ENCODE peak calls at places on chromosomes 7 and 10, in eight cellular contexts. D is AG04450; W is naive thymus-derived CD8-positive, alpha-beta T cell; M is PC-9; K is neural crest cell; S is lower lobe of right lung; P is NCI-H1436; N is anterior cingulate cortex. E is an unnamed sample.

GRCh38 chr7:51029586-51030230 is 247.0 kb upstream of the GRB10 start:
- DNase-seq in K (no peak), P (no peak), W (no peak), D (peak), S (no peak), N (no peak), M (no peak), E (no peak)

GRCh38 chr7:110929514-110930258 is 161.2 kb upstream of the LRRN3 start:
- DNase-seq in M (no peak), P (no peak), N (no peak), S (no peak), K (no peak), W (no peak), D (no peak), E (no peak)

GRCh38 chr7:1973321-1974251 is 259.2 kb downstream of the MAD1L1 start:
- DNase-seq in D (no peak), N (no peak), K (no peak), S (peak), M (no peak), P (no peak), W (no peak), E (no peak)

GRCh38 chr7:146076344-146076743 is 40.3 kb upstream of the CNTNAP2 start:
- DNase-seq in M (no peak), D (no peak), N (no peak), K (no peak), W (no peak), S (no peak), P (no peak), E (no peak)

GRCh38 chr10:86411281-86411841 is 44.8 kb upstream of the GRID1 start:
- DNase-seq in N (no peak), K (no peak), W (no peak), M (no peak), D (peak), S (no peak), P (no peak), E (no peak)

GRCh38 chr7:139704308-139704879 is 73.4 kb downstream of the HIPK2 start:
- DNase-seq in D (no peak), S (no peak), N (no peak), W (no peak), P (no peak), M (no peak), K (no peak), E (no peak)

GRCh38 chr10:46048152-46048551 is 2.1 kb upstream of the MSMB start:
- DNase-seq in P (no peak), W (no peak), N (no peak), K (no peak), S (no peak), M (peak), D (no peak), E (no peak)

GRCh38 chr7:41206267-41206666 is 496.6 kb downstream of the INHBA start:
- DNase-seq in P (no peak), S (no peak), N (no peak), W (no peak), D (no peak), M (no peak), K (no peak), E (no peak)

GRCh38 chr7:129434846-129435318 is 650 bp downstream of the STRIP2 start:
- DNase-seq in N (no peak), D (no peak), P (no peak), M (peak), W (no peak), K (no peak), S (no peak), E (no peak)

GRCh38 chr10:119973261-119973660 is 80.7 kb downstream of the SEC23IP start:
- DNase-seq in P (no peak), N (no peak), W (no peak), K (no peak), D (no peak), M (no peak), S (no peak), E (no peak)

GRCh38 chr7:36607206-36607515 is 117.1 kb downstream of the AOAH start:
- DNase-seq in D (no peak), M (no peak), N (no peak), W (no peak), K (no peak), S (no peak), P (peak), E (no peak)

GRCh38 chr7:17530741-17531417 is 232.4 kb downstream of the AHR start:
- DNase-seq in S (no peak), N (no peak), W (no peak), D (no peak), M (no peak), P (no peak), K (no peak), E (no peak)

GRCh38 chr7:102063736-102064135 is 222.9 kb upstream of the SH2B2 start:
- DNase-seq in W (no peak), M (peak), N (no peak), P (no peak), S (peak), K (no peak), D (peak), E (no peak)

GRCh38 chr10:69278446-69278963 is at the start of gene HK1:
- DNase-seq in N (no peak), S (no peak), W (no peak), P (no peak), M (no peak), D (no peak), K (no peak), E (no peak)

GRCh38 chr10:70849582-70850016 is 33.9 kb downstream of the SGPL1 start:
- DNase-seq in M (peak), N (no peak), P (no peak), W (no peak), K (no peak), D (peak), S (no peak), E (no peak)

GRCh38 chr10:128064615-128065580 is 61.3 kb downstream of the MKI67 start:
- DNase-seq in W (peak), P (no peak), K (no peak), M (no peak), N (peak), D (no peak), S (peak), E (peak)

GRCh38 chr10:128498746-128499145 is 372.5 kb upstream of the MKI67 start:
- DNase-seq in M (no peak), K (no peak), N (no peak), D (no peak), W (no peak), S (no peak), P (peak), E (no peak)

GRCh38 chr10:359093-359492 is 223.8 kb downstream of the ZMYND11 start:
- DNase-seq in P (no peak), N (peak), D (no peak), M (no peak), S (no peak), K (no peak), W (no peak), E (no peak)

GRCh38 chr7:108537229-108537628 is 11.3 kb upstream of the PNPLA8 start:
- DNase-seq in P (no peak), W (no peak), M (no peak), S (no peak), K (no peak), N (no peak), D (no peak), E (no peak)

GRCh38 chr10:24469993-24470392 is 253.7 kb downstream of the ARHGAP21 start:
- DNase-seq in S (no peak), N (no peak), W (no peak), M (no peak), P (no peak), D (no peak), K (no peak), E (no peak)

GRCh38 chr10:106535304-106535964 is 629.1 kb downstream of the SORCS1 start:
- DNase-seq in W (no peak), P (no peak), M (no peak), D (no peak), K (no peak), N (no peak), S (no peak), E (no peak)

GRCh38 chr7:119271147-119271779 is 1001.7 kb upstream of the KCND2 start:
- DNase-seq in K (no peak), W (no peak), S (no peak), P (no peak), N (no peak), D (no peak), M (no peak), E (no peak)

GRCh38 chr10:88987243-88987726 is 3.3 kb upstream of the FAS start:
- DNase-seq in N (no peak), M (no peak), D (no peak), S (no peak), P (no peak), K (no peak), W (no peak), E (no peak)

GRCh38 chr10:126528320-126528835 is 140.1 kb upstream of the ADAM12 start:
- DNase-seq in D (no peak), P (no peak), S (no peak), K (no peak), N (no peak), W (no peak), M (no peak), E (no peak)

GRCh38 chr7:54917613-54918406 is 101.0 kb upstream of the EGFR start:
- DNase-seq in P (no peak), W (no peak), N (no peak), D (no peak), K (no peak), S (no peak), M (no peak), E (no peak)

GRCh38 chr7:112157072-112157471 is 49.1 kb downstream of the DOCK4 start:
- DNase-seq in D (no peak), M (no peak), W (no peak), S (no peak), N (no peak), K (no peak), P (no peak), E (no peak)

GRCh38 chr10:124349231-124349992 is 69.3 kb downstream of the OAT start:
- DNase-seq in D (no peak), W (no peak), N (no peak), S (no peak), K (no peak), M (no peak), P (no peak), E (no peak)

GRCh38 chr7:152411389-152411788 is 24.4 kb downstream of the KMT2C start:
- DNase-seq in K (no peak), W (no peak), P (no peak), S (no peak), N (no peak), D (no peak), M (no peak), E (no peak)

GRCh38 chr10:32104181-32104580 is 48.0 kb upstream of the KIF5B start:
- DNase-seq in M (no peak), D (no peak), W (no peak), K (no peak), N (no peak), S (no peak), P (no peak), E (no peak)

GRCh38 chr7:46786221-46786951 is 795.5 kb downstream of the TNS3 start:
- DNase-seq in P (no peak), N (no peak), M (peak), W (no peak), D (no peak), S (no peak), K (no peak), E (no peak)

GRCh38 chr7:131147604-131148003 is 180.1 kb upstream of the MKLN1 start:
- DNase-seq in K (no peak), D (no peak), W (no peak), N (no peak), M (no peak), P (no peak), S (no peak), E (no peak)

GRCh38 chr10:17415046-17415643 is 39.2 kb downstream of the ST8SIA6 start:
- DNase-seq in D (no peak), N (no peak), S (no peak), W (no peak), K (no peak), P (no peak), M (no peak), E (no peak)